ENCODE peak calls at places on chromosome 16, in six cellular contexts. A is esophagus squamous epithelium, B is adrenal gland, L is erythroblast, I is lower leg skin, W is HCT116. Q is an unnamed sample.

GRCh38 chr16:81278526-81278925 is 36.2 kb upstream of the GAN start:
- DNase-seq in A (no peak), B (no peak), L (no peak), I (no peak), W (no peak), Q (no peak)

GRCh38 chr16:25151996-25152395 is 40.5 kb downstream of the LCMT1 start:
- DNase-seq in A (no peak), B (no peak), L (no peak), I (no peak), W (peak), Q (peak)

GRCh38 chr16:88730632-88731607 is 24.6 kb downstream of the CTU2 start:
- DNase-seq in A (no peak), B (no peak), L (no peak), I (no peak), W (no peak), Q (no peak)

GRCh38 chr16:84084570-84085270 is 32.0 kb downstream of the MBTPS1 start:
- DNase-seq in A (no peak), B (peak), L (peak), I (peak), W (peak), Q (peak)

GRCh38 chr16:9311303-9311954 is 220.0 kb downstream of the HAPSTR1 start:
- DNase-seq in A (no peak), B (peak), L (no peak), I (peak), W (no peak), Q (peak)

GRCh38 chr16:69691980-69692911 is 34.1 kb downstream of the NQO1 start:
- DNase-seq in A (no peak), B (no peak), L (no peak), I (no peak), W (no peak), Q (no peak)

GRCh38 chr16:72875291-72876036 is 172.5 kb downstream of the ZFHX3 start:
- DNase-seq in A (no peak), B (no peak), L (no peak), I (no peak), W (no peak), Q (no peak)

GRCh38 chr16:2039286-2040030 is 8.2 kb downstream of the NTHL1 start:
- DNase-seq in A (no peak), B (peak), L (no peak), I (no peak), W (no peak), Q (no peak)

GRCh38 chr16:68756250-68757051 is 19.4 kb downstream of the CDH1 start:
- DNase-seq in A (no peak), B (no peak), L (no peak), I (no peak), W (peak), Q (no peak)

GRCh38 chr16:67165121-67166034 is 833 bp downstream of the HSF4 start:
- DNase-seq in A (no peak), B (no peak), L (no peak), I (no peak), W (no peak), Q (no peak)

GRCh38 chr16:67393111-67393789 is at the start of gene TPPP3:
- DNase-seq in A (no peak), B (peak), L (peak), I (peak), W (no peak), Q (no peak)

GRCh38 chr16:88361775-88362174 is 21.0 kb upstream of the ZNF469 start:
- DNase-seq in A (no peak), B (no peak), L (no peak), I (no peak), W (no peak), Q (no peak)

GRCh38 chr16:71479420-71479819 is 9.7 kb downstream of the ZNF19 start:
- DNase-seq in A (no peak), B (peak), L (peak), I (no peak), W (no peak), Q (no peak)
- TF ChIP-seq POLR2A in A (no peak), B (no peak), L (no peak), I (no peak), W (no peak), Q (no peak)

DNA sequence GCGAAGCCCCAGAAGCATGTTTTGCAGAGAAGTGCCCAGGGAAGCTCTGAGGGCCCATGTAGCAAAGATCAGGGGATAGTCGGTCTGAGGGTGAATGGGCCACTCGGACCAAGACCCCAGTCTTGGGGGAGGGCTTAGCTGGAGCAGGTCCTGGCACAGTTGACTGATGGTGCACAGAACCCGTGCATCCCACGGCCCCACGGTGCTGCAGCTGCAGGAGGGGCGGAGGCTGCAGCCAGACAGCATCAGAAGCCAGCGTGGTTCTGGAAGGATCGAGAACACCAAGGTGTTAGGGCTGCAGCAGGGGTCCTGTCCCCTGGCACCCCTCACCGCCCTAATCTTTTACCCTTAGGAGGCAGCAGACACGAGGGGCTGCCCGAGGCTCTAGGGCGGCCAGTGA is 6.5 kb upstream of the MC1R start:
- DNase-seq in A (no peak), B (no peak), L (no peak), I (no peak), W (no peak), Q (no peak)
- TF ChIP-seq POLR2A in A (no peak), B (no peak), L (no peak), I (no peak), W (no peak), Q (no peak)

GRCh38 chr16:85605912-85606841 is 6.9 kb upstream of the GSE1 start:
- DNase-seq in A (no peak), B (no peak), L (no peak), I (no peak), W (no peak), Q (no peak)
- TF ChIP-seq POLR2A in A (no peak), B (no peak), L (no peak), I (no peak), W (no peak), Q (no peak)

GRCh38 chr16:47492428-47493357 is 31.6 kb downstream of the PHKB start:
- DNase-seq in A (peak), B (peak), L (peak), I (peak), W (no peak), Q (no peak)
- TF ChIP-seq POLR2A in A (no peak), B (no peak), L (no peak), I (no peak), W (no peak), Q (no peak)

GRCh38 chr16:89860747-89861304 is 12.6 kb upstream of the TCF25 start:
- DNase-seq in A (no peak), B (peak), L (peak), I (peak), W (peak), Q (peak)
- TF ChIP-seq POLR2A in A (no peak), B (no peak), L (no peak), I (no peak), W (no peak), Q (no peak)

GRCh38 chr16:56657555-56658430 is at the start of gene MT1F:
- DNase-seq in A (no peak), B (peak), L (peak), I (peak), W (peak), Q (no peak)
- TF ChIP-seq POLR2A in A (no peak), B (peak), L (no peak), I (no peak), W (no peak), Q (no peak)

DNA sequence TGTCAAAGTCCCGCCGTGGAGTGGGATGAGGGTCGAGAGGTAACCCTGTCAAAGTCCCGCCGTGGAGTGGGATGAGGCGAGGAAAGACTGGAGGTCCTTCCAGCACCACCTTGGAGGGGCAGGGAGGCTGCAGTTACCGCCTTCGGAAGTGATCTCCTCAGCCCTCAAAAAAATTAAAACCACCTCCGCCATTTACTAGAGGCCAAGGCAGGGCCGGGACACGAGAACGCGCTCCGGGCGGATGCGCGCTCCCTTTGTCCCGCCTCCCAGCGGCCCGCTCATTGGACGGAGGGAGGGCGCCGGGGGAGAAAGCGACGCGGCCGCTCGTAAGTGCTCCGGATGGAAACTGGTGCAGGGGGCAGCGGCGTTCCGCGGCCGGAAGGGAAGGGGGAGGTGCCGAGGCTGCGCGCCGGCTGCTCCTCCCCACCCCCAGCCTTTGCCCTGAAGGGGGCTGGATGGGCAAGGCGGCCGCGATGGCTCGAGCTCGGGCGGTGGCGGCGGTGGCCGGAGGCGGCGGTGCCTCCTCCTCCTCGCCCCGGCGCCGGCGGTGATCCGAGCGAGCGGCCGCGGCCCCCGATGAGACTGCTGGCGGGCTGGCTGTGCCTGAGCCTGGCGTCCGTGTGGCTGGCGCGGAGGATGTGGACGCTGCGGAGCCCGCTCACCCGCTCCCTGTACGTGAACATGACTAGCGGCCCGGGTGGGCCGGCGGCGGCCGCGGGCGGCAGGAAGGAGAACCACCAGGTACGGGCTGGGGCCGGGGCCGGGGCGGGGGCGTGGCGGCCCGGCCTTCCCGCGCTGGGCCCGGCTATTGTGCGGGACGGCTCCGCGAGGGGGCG is at the start of gene METTL9:
- DNase-seq in A (peak), B (peak), L (peak), I (peak), W (peak), Q (peak)
- TF ChIP-seq POLR2A in A (no peak), B (peak), L (peak), I (peak), W (peak), Q (peak)

Q was measured in H54.